ENCODE peak calls at places on chromosomes 1 and 21, in four cellular contexts. U, E, W and D are unnamed samples.
A peak's percentile ranks its signal among the peaks of the same experiment; 100 is the strongest.

GRCh38 chr1:35062518-35063196 is 16.5 kb upstream of the ZMYM1 start:
- DNase-seq in U (no peak), E (no peak), W (peak; percentile 36), D (no peak)

GRCh38 chr21:34544032-34544496 is 32.1 kb upstream of the KCNE1 start:
- DNase-seq in U (peak; percentile 85), E (peak; percentile 53), W (peak; percentile 75), D (peak; percentile 30)

GRCh38 chr1:8170059-8170835 is 144.1 kb upstream of the ERRFI1 start:
- DNase-seq in U (no peak), E (no peak), W (no peak), D (no peak)

GRCh38 chr1:99544328-99544727 is 101.6 kb upstream of the PALMD start:
- DNase-seq in U (no peak), E (no peak), W (peak; percentile 79), D (no peak)

GRCh38 chr1:155871390-155871789 is 12.0 kb downstream of the SYT11 start:
- DNase-seq in U (no peak), E (no peak), W (peak; percentile 31), D (peak; percentile 51)

GRCh38 chr1:23529146-23530088 is 1.6 kb downstream of the E2F2 start:
- DNase-seq in U (peak; percentile 66), E (no peak), W (no peak), D (no peak)

GRCh38 chr1:110879758-110880606 is 7.0 kb downstream of the CD53 start:
- DNase-seq in U (peak; percentile 15), E (no peak), W (no peak), D (no peak)

GRCh38 chr1:86370627-86371026 is 25.5 kb downstream of the ODF2L start:
- DNase-seq in U (no peak), E (no peak), W (peak; percentile 75), D (no peak)

DNA sequence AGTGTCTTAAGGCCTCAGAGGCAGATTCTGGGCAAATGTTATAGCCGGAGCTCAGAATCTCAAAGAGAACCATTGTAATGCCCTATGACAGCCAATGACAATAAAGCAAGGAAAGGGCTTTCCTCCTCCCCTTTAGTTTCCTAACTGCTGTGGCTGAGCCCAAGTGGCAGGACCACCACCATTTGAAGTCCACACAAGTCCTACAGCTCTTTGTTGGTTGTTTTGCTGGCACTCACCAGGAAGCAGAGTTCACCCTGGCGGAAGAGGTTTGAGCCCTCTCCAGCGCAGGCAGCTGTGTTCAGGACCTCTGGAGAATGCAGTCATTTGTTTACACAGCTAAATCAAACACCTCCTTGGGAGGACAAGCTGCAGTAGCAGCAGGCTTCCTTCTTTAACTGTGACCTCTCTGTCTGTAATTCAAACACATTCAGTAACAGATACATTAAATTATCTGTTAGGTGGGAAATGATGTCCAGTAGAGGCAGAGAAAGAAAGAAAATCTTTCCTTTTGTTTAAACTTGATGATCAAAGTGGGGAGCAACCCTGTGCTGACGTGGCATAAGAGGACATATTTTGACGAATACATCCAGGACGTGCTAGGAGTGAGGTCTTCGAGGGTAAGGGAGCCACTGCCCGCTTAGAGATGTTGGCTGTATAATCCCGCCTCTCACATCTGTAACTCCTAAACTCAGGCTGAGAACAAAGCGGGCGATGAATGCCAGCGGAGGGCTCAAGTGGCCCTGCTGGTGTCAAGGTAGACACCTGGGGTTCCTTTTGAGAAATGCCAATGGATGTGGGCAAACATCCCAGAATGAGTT is 51.9 kb downstream of the ABCA4 start:
- DNase-seq in U (peak; percentile 55), E (peak; percentile 47), W (peak; percentile 86), D (no peak)
- TF ChIP-seq CTCF in U (peak; percentile 12), E (no peak), W (no peak), D (no peak)

GRCh38 chr1:94543003-94543402 is 1.4 kb upstream of the F3 start:
- DNase-seq in U (no peak), E (no peak), W (peak; percentile 69), D (no peak)

GRCh38 chr1:94542088-94542671 is 621 bp upstream of the F3 start:
- DNase-seq in U (peak; percentile 55), E (no peak), W (peak; percentile 83), D (peak; percentile 62)

GRCh38 chr1:94540440-94541174 is 952 bp downstream of the F3 start:
- DNase-seq in U (no peak), E (no peak), W (no peak), D (no peak)

GRCh38 chr1:94539496-94539895 is 2.1 kb downstream of the F3 start:
- DNase-seq in U (no peak), E (no peak), W (peak; percentile 55), D (no peak)

DNA sequence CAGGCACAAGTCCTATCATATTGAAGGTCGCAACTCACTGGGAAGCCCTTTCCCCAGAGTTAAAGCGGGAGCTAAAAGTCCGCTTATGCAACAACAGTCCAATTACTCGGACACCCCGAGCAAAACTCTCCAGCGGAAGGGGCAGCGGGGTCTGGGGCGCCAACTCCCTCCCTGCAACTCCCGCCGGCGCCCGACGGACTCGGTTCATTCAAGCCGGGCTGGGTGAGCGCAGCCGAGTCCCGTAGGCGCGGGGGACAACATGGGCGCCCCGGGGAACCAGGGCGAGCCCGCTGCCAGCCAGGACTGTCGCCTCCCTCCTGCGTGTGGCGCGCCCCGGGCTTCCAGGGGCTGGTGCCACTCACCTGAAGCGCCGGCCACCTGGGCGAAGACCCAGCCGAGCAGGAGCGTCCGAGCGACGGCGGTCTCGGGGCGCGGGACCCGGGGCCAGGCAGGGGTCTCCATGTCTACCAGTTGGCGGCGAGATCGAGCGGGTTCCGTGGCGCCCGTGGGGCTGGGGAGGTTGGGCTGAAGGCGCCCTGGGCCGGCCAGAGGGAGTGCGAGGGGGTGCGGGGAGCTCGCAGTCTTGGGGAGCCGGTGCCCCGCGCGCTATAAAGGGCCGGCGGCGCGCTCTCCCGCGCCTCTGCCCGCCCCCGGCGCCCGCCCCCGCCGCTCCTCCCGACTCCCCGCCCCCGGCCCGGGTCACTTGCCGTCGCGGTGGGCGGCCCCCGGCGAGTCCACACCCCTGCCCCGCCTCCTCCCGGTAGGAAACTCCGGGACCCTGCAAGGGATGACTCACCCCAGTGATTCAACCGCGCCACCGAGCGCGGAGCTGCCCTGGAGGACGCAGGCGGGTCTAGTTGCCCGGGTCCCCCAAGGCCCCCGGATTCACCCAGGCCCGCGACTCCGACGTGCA is at the start of gene F3:
- DNase-seq in U (peak; percentile 95), E (peak; percentile 69), W (peak; percentile 91), D (peak; percentile 94)
- TF ChIP-seq POLR2A in U (peak; percentile 95), E (peak; percentile 34), W (peak; percentile 95), D (peak; percentile 91)

GRCh38 chr1:33119050-33119449 is 38.1 kb downstream of the AZIN2 start:
- DNase-seq in U (no peak), E (no peak), W (no peak), D (no peak)

GRCh38 chr1:33121728-33122127 is 40.8 kb downstream of the AZIN2 start:
- DNase-seq in U (no peak), E (no peak), W (no peak), D (no peak)

GRCh38 chr1:33118274-33118673 is 37.3 kb downstream of the AZIN2 start:
- DNase-seq in U (no peak), E (no peak), W (no peak), D (no peak)

GRCh38 chr1:33120436-33121231 is 39.7 kb downstream of the AZIN2 start:
- DNase-seq in U (no peak), E (no peak), W (peak; percentile 45), D (no peak)

GRCh38 chr1:33119532-33120217 is 38.7 kb downstream of the AZIN2 start:
- DNase-seq in U (no peak), E (no peak), W (peak; percentile 46), D (no peak)
- TF ChIP-seq CTCF in U (no peak), E (no peak), W (peak; percentile 22), D (no peak)

GRCh38 chr21:36478207-36478701 is 1.7 kb downstream of the CLDN14 start:
- DNase-seq in U (no peak), E (peak; percentile 73), W (peak; percentile 88), D (no peak)
- TF ChIP-seq POLR2A in U (no peak), E (no peak), W (no peak), D (no peak)

DNA sequence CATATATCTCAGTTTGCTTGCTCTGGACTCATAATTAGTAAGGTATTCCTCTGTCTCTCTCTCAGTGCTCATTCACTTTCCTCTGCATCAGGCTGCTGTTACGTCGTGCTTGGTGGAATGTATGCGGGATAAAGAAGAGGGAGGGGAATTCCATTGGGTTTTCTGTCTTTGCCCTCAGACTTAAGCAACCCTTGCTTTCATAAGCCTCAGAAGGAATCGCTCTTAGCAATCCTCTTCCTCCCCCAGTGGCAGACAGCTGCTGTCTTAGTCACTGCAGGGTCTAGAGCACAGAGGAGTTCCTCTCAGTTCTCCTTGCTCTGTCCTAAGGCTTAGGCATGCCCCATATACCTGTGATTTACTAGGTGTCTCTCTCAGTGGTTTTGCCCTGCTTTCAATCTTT is 19.1 kb upstream of the NTMT2 start:
- DNase-seq in U (no peak), E (no peak), W (peak; percentile 95), D (no peak)
- TF ChIP-seq CTCF in U (no peak), E (no peak), W (peak; percentile 12), D (no peak)